ENCODE peak calls at places on chromosomes 12 and 14, in four cellular contexts. One of them, this sample, is unnamed.

GRCh38 chr12:57552692-57553321 is 3.0 kb downstream of the KIF5A start:
- DNase-seq in H54: no peak
- DNase-seq in T-helper 1 cell: no peak
- DNase-seq in activated CD8-positive, alpha-beta memory T cell treated with anti-CD3 and anti-CD28 coated beads for 1 hour: no peak
- DNase-seq in this sample: no peak

GRCh38 chr12:38053655-38054464 is 262.7 kb upstream of the ALG10B start:
- DNase-seq in H54: no peak
- DNase-seq in T-helper 1 cell: no peak
- DNase-seq in activated CD8-positive, alpha-beta memory T cell treated with anti-CD3 and anti-CD28 coated beads for 1 hour: no peak
- DNase-seq in this sample: no peak

GRCh38 chr14:105311838-105312237 is 2.7 kb upstream of the PACS2 start:
- DNase-seq in H54: no peak
- DNase-seq in T-helper 1 cell: no peak
- DNase-seq in activated CD8-positive, alpha-beta memory T cell treated with anti-CD3 and anti-CD28 coated beads for 1 hour: no peak
- DNase-seq in this sample: no peak

GRCh38 chr12:18221726-18222125 is 39.6 kb upstream of the PIK3C2G start:
- DNase-seq in H54: no peak
- DNase-seq in T-helper 1 cell: no peak
- DNase-seq in activated CD8-positive, alpha-beta memory T cell treated with anti-CD3 and anti-CD28 coated beads for 1 hour: no peak
- DNase-seq in this sample: no peak

GRCh38 chr12:55933158-55933798 is 2.3 kb downstream of the DGKA start:
- DNase-seq in H54: no peak
- DNase-seq in T-helper 1 cell: no peak
- DNase-seq in activated CD8-positive, alpha-beta memory T cell treated with anti-CD3 and anti-CD28 coated beads for 1 hour: no peak
- DNase-seq in this sample: no peak

GRCh38 chr12:132160016-132160415 is 15.8 kb downstream of the NOC4L start:
- DNase-seq in H54: no peak
- DNase-seq in T-helper 1 cell: peak; percentile 6
- DNase-seq in activated CD8-positive, alpha-beta memory T cell treated with anti-CD3 and anti-CD28 coated beads for 1 hour: no peak
- DNase-seq in this sample: no peak

GRCh38 chr14:71228711-71229110 is 321.5 kb downstream of the PCNX1 start:
- DNase-seq in H54: no peak
- DNase-seq in T-helper 1 cell: no peak
- DNase-seq in activated CD8-positive, alpha-beta memory T cell treated with anti-CD3 and anti-CD28 coated beads for 1 hour: no peak
- DNase-seq in this sample: no peak

GRCh38 chr12:69682136-69682755 is 16.9 kb downstream of the BEST3 start:
- DNase-seq in H54: no peak
- DNase-seq in T-helper 1 cell: no peak
- DNase-seq in activated CD8-positive, alpha-beta memory T cell treated with anti-CD3 and anti-CD28 coated beads for 1 hour: no peak
- DNase-seq in this sample: no peak

GRCh38 chr12:80218925-80219714 is 119.8 kb downstream of the OTOGL start:
- DNase-seq in H54: no peak
- DNase-seq in T-helper 1 cell: no peak
- DNase-seq in activated CD8-positive, alpha-beta memory T cell treated with anti-CD3 and anti-CD28 coated beads for 1 hour: no peak
- DNase-seq in this sample: no peak

GRCh38 chr12:91138337-91138905 is 27.1 kb upstream of the LUM start:
- DNase-seq in H54: no peak
- DNase-seq in T-helper 1 cell: no peak
- DNase-seq in activated CD8-positive, alpha-beta memory T cell treated with anti-CD3 and anti-CD28 coated beads for 1 hour: no peak
- DNase-seq in this sample: no peak